ENCODE peak calls at places on chromosomes 7 and 10, in nine cellular contexts. L, H, P, A, I, T, E, V and B are unnamed samples.

GRCh38 chr10:17650416-17650815 is 6.5 kb downstream of the STAM start:
- DNase-seq in L (no peak), H (peak), P (no peak), A (no peak), I (no peak), T (no peak), E (no peak), V (no peak), B (no peak)

GRCh38 chr10:119803264-119803663 is 69.4 kb downstream of the MCMBP start:
- DNase-seq in L (peak), H (no peak), P (no peak), A (peak), I (no peak), T (no peak), E (no peak), V (no peak), B (no peak)

GRCh38 chr7:108181073-108181985 is 51.2 kb upstream of the LAMB4 start:
- DNase-seq in L (peak), H (peak), P (no peak), A (peak), I (no peak), T (peak), E (no peak), V (no peak), B (no peak)

GRCh38 chr7:68700414-68700813 is 897.9 kb upstream of the AUTS2 start:
- DNase-seq in L (no peak), H (no peak), P (no peak), A (no peak), I (no peak), T (no peak), E (no peak), V (no peak), B (no peak)

GRCh38 chr7:37377231-37377630 is 71.4 kb downstream of the ELMO1 start:
- DNase-seq in L (no peak), H (no peak), P (no peak), A (no peak), I (no peak), T (no peak), E (no peak), V (no peak), B (no peak)

GRCh38 chr7:33421384-33421783 is 292.0 kb downstream of the BBS9 start:
- DNase-seq in L (peak), H (no peak), P (no peak), A (peak), I (no peak), T (no peak), E (no peak), V (no peak), B (no peak)

GRCh38 chr7:88789480-88790064 is 6.0 kb downstream of the TEX47 start:
- DNase-seq in L (no peak), H (peak), P (no peak), A (peak), I (no peak), T (no peak), E (no peak), V (no peak), B (peak)

GRCh38 chr7:29881724-29882123 is 75.4 kb downstream of the WIPF3 start:
- DNase-seq in L (no peak), H (no peak), P (no peak), A (no peak), I (no peak), T (no peak), E (no peak), V (no peak), B (no peak)

GRCh38 chr7:120402368-120402767 is 129.4 kb downstream of the KCND2 start:
- DNase-seq in L (no peak), H (no peak), P (no peak), A (peak), I (no peak), T (no peak), E (no peak), V (no peak), B (no peak)

GRCh38 chr7:157402388-157402703 is 65.5 kb downstream of the DNAJB6 start:
- DNase-seq in L (no peak), H (no peak), P (no peak), A (no peak), I (no peak), T (no peak), E (no peak), V (no peak), B (no peak)

GRCh38 chr7:22351878-22352277 is 5.1 kb downstream of the RAPGEF5 start:
- DNase-seq in L (no peak), H (no peak), P (no peak), A (peak), I (no peak), T (no peak), E (no peak), V (no peak), B (no peak)

GRCh38 chr10:44065788-44066075 is 319.2 kb downstream of the CXCL12 start:
- DNase-seq in L (no peak), H (no peak), P (no peak), A (no peak), I (no peak), T (no peak), E (no peak), V (no peak), B (no peak)

GRCh38 chr10:70274643-70275042 is 9.2 kb downstream of the NPFFR1 start:
- DNase-seq in L (peak), H (no peak), P (no peak), A (no peak), I (no peak), T (no peak), E (no peak), V (no peak), B (no peak)

GRCh38 chr10:78919111-78919966 is 149.4 kb upstream of the ZMIZ1 start:
- DNase-seq in L (no peak), H (no peak), P (no peak), A (no peak), I (no peak), T (no peak), E (no peak), V (no peak), B (no peak)

GRCh38 chr7:80641548-80641947 is 3.1 kb downstream of the CD36 start:
- DNase-seq in L (no peak), H (no peak), P (no peak), A (no peak), I (no peak), T (no peak), E (no peak), V (no peak), B (no peak)

GRCh38 chr10:99521474-99522077 is 11.2 kb upstream of the NKX2-3 start:
- DNase-seq in L (no peak), H (no peak), P (no peak), A (no peak), I (no peak), T (no peak), E (no peak), V (no peak), B (no peak)

GRCh38 chr7:133984023-133984422 is 143.1 kb upstream of the LRGUK start:
- DNase-seq in L (no peak), H (no peak), P (no peak), A (peak), I (no peak), T (no peak), E (no peak), V (no peak), B (no peak)

GRCh38 chr10:3635697-3636096 is 149.3 kb downstream of the KLF6 start:
- DNase-seq in L (no peak), H (no peak), P (no peak), A (peak), I (no peak), T (no peak), E (peak), V (no peak), B (no peak)

GRCh38 chr10:114648368-114648767 is 9.7 kb downstream of the ABLIM1 start:
- DNase-seq in L (no peak), H (peak), P (no peak), A (peak), I (no peak), T (no peak), E (no peak), V (no peak), B (no peak)

GRCh38 chr10:33139191-33139646 is 181.2 kb upstream of the ITGB1 start:
- DNase-seq in L (no peak), H (no peak), P (no peak), A (peak), I (no peak), T (no peak), E (no peak), V (no peak), B (no peak)

GRCh38 chr7:142196066-142196840 is 61.6 kb downstream of the PRSS58 start:
- DNase-seq in L (no peak), H (peak), P (no peak), A (peak), I (no peak), T (no peak), E (no peak), V (no peak), B (no peak)

GRCh38 chr7:38452615-38453014 is 178.6 kb downstream of the AMPH start:
- DNase-seq in L (no peak), H (no peak), P (no peak), A (no peak), I (no peak), T (peak), E (no peak), V (no peak), B (no peak)

GRCh38 chr7:17620588-17620987 is 319.7 kb downstream of the SNX13 start:
- DNase-seq in L (no peak), H (no peak), P (no peak), A (peak), I (no peak), T (no peak), E (no peak), V (no peak), B (no peak)

GRCh38 chr10:84008878-84009277 is 130.4 kb upstream of the GHITM start:
- DNase-seq in L (peak), H (peak), P (no peak), A (no peak), I (no peak), T (no peak), E (peak), V (no peak), B (no peak)

GRCh38 chr10:22617516-22617915 is 96.9 kb downstream of the PIP4K2A start:
- DNase-seq in L (no peak), H (no peak), P (no peak), A (no peak), I (no peak), T (no peak), E (no peak), V (no peak), B (no peak)

GRCh38 chr7:36119005-36119711 is 33.9 kb upstream of the EEPD1 start:
- DNase-seq in L (peak), H (no peak), P (no peak), A (peak), I (no peak), T (peak), E (peak), V (no peak), B (no peak)

GRCh38 chr10:20473361-20473760 is 423.8 kb downstream of the NEBL start:
- DNase-seq in L (no peak), H (no peak), P (no peak), A (no peak), I (no peak), T (no peak), E (no peak), V (no peak), B (no peak)

GRCh38 chr7:45080958-45081669 is 7.7 kb downstream of the NACAD start:
- DNase-seq in L (no peak), H (no peak), P (no peak), A (no peak), I (no peak), T (no peak), E (no peak), V (no peak), B (no peak)

GRCh38 chr10:8438603-8439002 is 384.1 kb downstream of the GATA3 start:
- DNase-seq in L (no peak), H (no peak), P (no peak), A (no peak), I (no peak), T (no peak), E (no peak), V (no peak), B (no peak)

GRCh38 chr7:75866129-75866496 is 12.7 kb upstream of the RHBDD2 start:
- DNase-seq in L (no peak), H (no peak), P (no peak), A (no peak), I (no peak), T (no peak), E (no peak), V (no peak), B (no peak)

GRCh38 chr7:16026253-16027020 is 340.0 kb upstream of the MEOX2 start:
- DNase-seq in L (peak), H (no peak), P (no peak), A (no peak), I (no peak), T (no peak), E (no peak), V (no peak), B (no peak)

GRCh38 chr7:26658080-26658697 is 206.2 kb downstream of the SKAP2 start:
- DNase-seq in L (no peak), H (no peak), P (no peak), A (no peak), I (no peak), T (no peak), E (no peak), V (no peak), B (no peak)

GRCh38 chr10:87837445-87837844 is 19.4 kb upstream of the ATAD1 start:
- DNase-seq in L (no peak), H (no peak), P (no peak), A (no peak), I (no peak), T (no peak), E (no peak), V (no peak), B (no peak)